ENCODE peak calls at places on chromosomes 1 and 21, in ten cellular contexts. One of them, this sample, is unnamed.
A peak's percentile ranks its signal among the peaks of the same experiment; 100 is the strongest.

GRCh38 chr1:110594466-110595076 is 11.6 kb downstream of the KCNA2 start:
- DNase-seq in psoas muscle: no peak
- DNase-seq in HCT116: no peak
- DNase-seq in tibial artery: no peak
- DNase-seq in uterus: no peak
- DNase-seq in H1: no peak
- DNase-seq in dorsolateral prefrontal cortex: peak; percentile 88
- DNase-seq in choroid plexus epithelial cell: no peak
- DNase-seq in SK-N-SH: no peak
- DNase-seq in fibroblast of villous mesenchyme: no peak
- DNase-seq in this sample: no peak

GRCh38 chr1:29117381-29117780 is 6.3 kb downstream of the TMEM200B start:
- DNase-seq in psoas muscle: no peak
- DNase-seq in HCT116: no peak
- DNase-seq in tibial artery: no peak
- DNase-seq in uterus: no peak
- DNase-seq in H1: no peak
- DNase-seq in dorsolateral prefrontal cortex: no peak
- DNase-seq in choroid plexus epithelial cell: peak; percentile 29
- DNase-seq in SK-N-SH: no peak
- DNase-seq in fibroblast of villous mesenchyme: no peak
- DNase-seq in this sample: no peak

GRCh38 chr1:238466459-238466858 is 575.7 kb upstream of the ZP4 start:
- DNase-seq in psoas muscle: no peak
- DNase-seq in HCT116: no peak
- DNase-seq in tibial artery: no peak
- DNase-seq in uterus: no peak
- DNase-seq in H1: no peak
- DNase-seq in dorsolateral prefrontal cortex: no peak
- DNase-seq in choroid plexus epithelial cell: peak; percentile 68
- DNase-seq in SK-N-SH: no peak
- DNase-seq in fibroblast of villous mesenchyme: peak; percentile 56
- DNase-seq in this sample: no peak

GRCh38 chr1:212261361-212261929 is 23.8 kb upstream of the PPP2R5A start:
- DNase-seq in psoas muscle: no peak
- DNase-seq in HCT116: no peak
- DNase-seq in tibial artery: no peak
- DNase-seq in uterus: no peak
- DNase-seq in H1: no peak
- DNase-seq in dorsolateral prefrontal cortex: no peak
- DNase-seq in choroid plexus epithelial cell: no peak
- DNase-seq in SK-N-SH: no peak
- DNase-seq in fibroblast of villous mesenchyme: no peak
- DNase-seq in this sample: no peak

GRCh38 chr1:243883551-243883950 is 33.5 kb upstream of the AKT3 start:
- DNase-seq in psoas muscle: no peak
- DNase-seq in HCT116: no peak
- DNase-seq in tibial artery: no peak
- DNase-seq in uterus: no peak
- DNase-seq in H1: no peak
- DNase-seq in dorsolateral prefrontal cortex: no peak
- DNase-seq in choroid plexus epithelial cell: peak; percentile 76
- DNase-seq in SK-N-SH: no peak
- DNase-seq in fibroblast of villous mesenchyme: peak; percentile 1
- DNase-seq in this sample: peak; percentile 78

GRCh38 chr21:33668180-33668579 is 25.9 kb downstream of the ITSN1 start:
- DNase-seq in psoas muscle: no peak
- DNase-seq in HCT116: no peak
- DNase-seq in tibial artery: no peak
- DNase-seq in uterus: no peak
- DNase-seq in H1: no peak
- DNase-seq in dorsolateral prefrontal cortex: no peak
- DNase-seq in choroid plexus epithelial cell: peak; percentile 80
- DNase-seq in SK-N-SH: no peak
- DNase-seq in fibroblast of villous mesenchyme: no peak
- DNase-seq in this sample: peak; percentile 54

GRCh38 chr1:158942490-158942889 is 11.1 kb downstream of the PYHIN1 start:
- DNase-seq in psoas muscle: no peak
- DNase-seq in HCT116: no peak
- DNase-seq in tibial artery: no peak
- DNase-seq in uterus: no peak
- DNase-seq in H1: no peak
- DNase-seq in dorsolateral prefrontal cortex: no peak
- DNase-seq in choroid plexus epithelial cell: no peak
- DNase-seq in SK-N-SH: no peak
- DNase-seq in fibroblast of villous mesenchyme: no peak
- DNase-seq in this sample: no peak

GRCh38 chr1:155192346-155193274 is 15.1 kb downstream of the THBS3 start:
- DNase-seq in psoas muscle: no peak
- DNase-seq in HCT116: no peak
- DNase-seq in tibial artery: no peak
- DNase-seq in uterus: no peak
- DNase-seq in H1: peak; percentile 83
- DNase-seq in dorsolateral prefrontal cortex: no peak
- DNase-seq in choroid plexus epithelial cell: no peak
- DNase-seq in SK-N-SH: peak; percentile 55
- DNase-seq in fibroblast of villous mesenchyme: no peak
- DNase-seq in this sample: no peak

GRCh38 chr1:203627819-203628184 is 1.2 kb downstream of the ATP2B4 start:
- DNase-seq in psoas muscle: no peak
- DNase-seq in HCT116: no peak
- DNase-seq in tibial artery: no peak
- DNase-seq in uterus: no peak
- DNase-seq in H1: no peak
- DNase-seq in dorsolateral prefrontal cortex: no peak
- DNase-seq in choroid plexus epithelial cell: peak; percentile 55
- DNase-seq in SK-N-SH: no peak
- DNase-seq in fibroblast of villous mesenchyme: peak; percentile 51
- DNase-seq in this sample: peak; percentile 57

GRCh38 chr1:203628185-203628996 is 1.8 kb downstream of the ATP2B4 start:
- DNase-seq in psoas muscle: peak; percentile 56
- DNase-seq in HCT116: no peak
- DNase-seq in tibial artery: peak; percentile 84
- DNase-seq in uterus: peak; percentile 63
- DNase-seq in H1: peak; percentile 80
- DNase-seq in dorsolateral prefrontal cortex: peak; percentile 28
- DNase-seq in choroid plexus epithelial cell: peak; percentile 57
- DNase-seq in SK-N-SH: no peak
- DNase-seq in fibroblast of villous mesenchyme: peak; percentile 59
- DNase-seq in this sample: peak; percentile 54

GRCh38 chr1:203629509-203630082 is 3.0 kb downstream of the ATP2B4 start:
- DNase-seq in psoas muscle: peak; percentile 78
- DNase-seq in HCT116: no peak
- DNase-seq in tibial artery: peak; percentile 85
- DNase-seq in uterus: peak; percentile 73
- DNase-seq in H1: peak; percentile 77
- DNase-seq in dorsolateral prefrontal cortex: peak; percentile 55
- DNase-seq in choroid plexus epithelial cell: peak; percentile 63
- DNase-seq in SK-N-SH: no peak
- DNase-seq in fibroblast of villous mesenchyme: peak; percentile 74
- DNase-seq in this sample: peak; percentile 49

GRCh38 chr1:203630697-203631096 is 4.1 kb downstream of the ATP2B4 start:
- DNase-seq in psoas muscle: no peak
- DNase-seq in HCT116: no peak
- DNase-seq in tibial artery: no peak
- DNase-seq in uterus: no peak
- DNase-seq in H1: no peak
- DNase-seq in dorsolateral prefrontal cortex: no peak
- DNase-seq in choroid plexus epithelial cell: no peak
- DNase-seq in SK-N-SH: no peak
- DNase-seq in fibroblast of villous mesenchyme: no peak
- DNase-seq in this sample: no peak

GRCh38 chr1:203628997-203629508 is 2.4 kb downstream of the ATP2B4 start:
- DNase-seq in psoas muscle: no peak
- DNase-seq in HCT116: no peak
- DNase-seq in tibial artery: no peak
- DNase-seq in uterus: no peak
- DNase-seq in H1: peak; percentile 63
- DNase-seq in dorsolateral prefrontal cortex: no peak
- DNase-seq in choroid plexus epithelial cell: no peak
- DNase-seq in SK-N-SH: no peak
- DNase-seq in fibroblast of villous mesenchyme: no peak
- DNase-seq in this sample: no peak
- H3K4me3 ChIP-seq in psoas muscle: peak overlapping the region; percentile 86
- H3K4me3 ChIP-seq in HCT116: no peak overlapping the region
- H3K4me3 ChIP-seq in tibial artery: peak overlapping the region; percentile 61
- H3K4me3 ChIP-seq in uterus: peak overlapping the region; percentile 61
- H3K4me3 ChIP-seq in H1: peak overlapping the region; percentile 74
- H3K4me3 ChIP-seq in dorsolateral prefrontal cortex: peak overlapping the region; percentile 87
- H3K4me3 ChIP-seq in choroid plexus epithelial cell: peak overlapping the region; percentile 80
- H3K4me3 ChIP-seq in SK-N-SH: peak overlapping the region; percentile 73
- H3K4me3 ChIP-seq in fibroblast of villous mesenchyme: peak overlapping the region; percentile 77
- H3K4me3 ChIP-seq in this sample: peak overlapping the region; percentile 92

DNA sequence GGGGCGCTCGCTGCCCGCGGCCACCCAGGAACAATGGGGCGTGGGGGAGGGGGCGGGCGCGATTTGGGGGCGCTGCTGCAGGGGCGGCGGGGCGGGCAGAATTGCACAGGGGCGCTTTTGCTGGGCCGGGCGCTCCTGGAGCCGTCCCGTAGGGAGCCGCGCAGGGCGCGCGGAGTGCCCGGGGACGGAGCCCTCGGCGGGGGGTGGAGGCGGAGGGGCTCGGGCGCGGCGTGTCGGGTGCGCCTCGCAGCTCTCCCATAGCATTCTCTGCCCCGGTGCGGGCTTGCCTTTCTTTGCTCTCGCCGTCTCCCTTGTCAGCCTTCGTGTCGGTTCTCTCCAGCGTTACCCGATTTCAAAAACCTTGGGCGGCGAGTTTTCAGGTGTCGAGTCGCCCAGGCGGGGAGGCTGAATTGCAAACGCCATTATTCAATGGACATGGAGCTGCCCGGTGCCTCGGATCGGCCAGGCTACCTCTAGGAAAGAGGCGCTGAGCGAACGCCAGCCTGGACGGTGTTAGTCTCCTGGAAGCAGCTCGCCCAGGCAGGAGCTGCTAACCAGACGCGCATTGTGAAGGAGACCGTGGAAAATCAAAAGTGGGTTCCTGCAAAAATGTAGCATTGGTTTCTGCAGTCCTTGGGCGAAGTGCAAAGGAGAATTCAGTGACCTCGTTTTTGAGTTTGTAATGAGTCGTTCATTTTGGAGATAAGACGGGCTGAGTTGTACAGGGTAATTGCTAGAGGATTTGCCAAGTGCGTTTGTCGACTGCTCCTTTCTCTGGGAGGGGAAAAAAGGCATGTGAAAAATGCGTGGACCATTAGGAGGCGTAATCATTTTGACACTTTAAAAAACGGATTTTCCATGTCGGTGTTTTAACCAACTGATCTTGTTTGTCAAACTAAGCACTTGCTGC is 626 bp downstream of the CXADR start:
- DNase-seq in psoas muscle: no peak
- DNase-seq in HCT116: no peak
- DNase-seq in tibial artery: no peak
- DNase-seq in uterus: peak; percentile 27
- DNase-seq in H1: peak; percentile 67
- DNase-seq in dorsolateral prefrontal cortex: peak; percentile 56
- DNase-seq in choroid plexus epithelial cell: peak; percentile 61
- DNase-seq in SK-N-SH: peak; percentile 74
- DNase-seq in fibroblast of villous mesenchyme: peak; percentile 47
- DNase-seq in this sample: no peak
- H3K4me3 ChIP-seq in psoas muscle: peak overlapping the region; percentile 71
- H3K4me3 ChIP-seq in HCT116: peak overlapping the region; percentile 73
- H3K4me3 ChIP-seq in tibial artery: peak overlapping the region; percentile 61
- H3K4me3 ChIP-seq in uterus: peak overlapping the region; percentile 43
- H3K4me3 ChIP-seq in H1: peak overlapping the region; percentile 93
- H3K4me3 ChIP-seq in dorsolateral prefrontal cortex: peak overlapping the region; percentile 86
- H3K4me3 ChIP-seq in choroid plexus epithelial cell: peak overlapping the region; percentile 76
- H3K4me3 ChIP-seq in SK-N-SH: peak overlapping the region; percentile 65
- H3K4me3 ChIP-seq in fibroblast of villous mesenchyme: peak overlapping the region; percentile 69
- H3K4me3 ChIP-seq in this sample: peak overlapping the region; percentile 26

GRCh38 chr1:44806704-44807363 is at the start of gene DYNLT4:
- DNase-seq in psoas muscle: no peak
- DNase-seq in HCT116: no peak
- DNase-seq in tibial artery: no peak
- DNase-seq in uterus: no peak
- DNase-seq in H1: no peak
- DNase-seq in dorsolateral prefrontal cortex: no peak
- DNase-seq in choroid plexus epithelial cell: no peak
- DNase-seq in SK-N-SH: no peak
- DNase-seq in fibroblast of villous mesenchyme: no peak
- DNase-seq in this sample: no peak
- H3K4me3 ChIP-seq in psoas muscle: peak within 1 kb of the TSS; percentile 51
- H3K4me3 ChIP-seq in HCT116: peak within 1 kb of the TSS; percentile 30
- H3K4me3 ChIP-seq in tibial artery: peak within 1 kb of the TSS; percentile 48
- H3K4me3 ChIP-seq in uterus: peak within 1 kb of the TSS; percentile 8
- H3K4me3 ChIP-seq in H1: no peak within 1 kb of the TSS
- H3K4me3 ChIP-seq in dorsolateral prefrontal cortex: peak within 1 kb of the TSS; percentile 51
- H3K4me3 ChIP-seq in choroid plexus epithelial cell: peak within 1 kb of the TSS; percentile 20
- H3K4me3 ChIP-seq in SK-N-SH: peak within 1 kb of the TSS; percentile 43
- H3K4me3 ChIP-seq in fibroblast of villous mesenchyme: peak within 1 kb of the TSS; percentile 31
- H3K4me3 ChIP-seq in this sample: peak within 1 kb of the TSS; percentile 78

GRCh38 chr1:31688233-31688918 is 15.4 kb downstream of the COL16A1 start:
- DNase-seq in psoas muscle: no peak
- DNase-seq in HCT116: no peak
- DNase-seq in tibial artery: no peak
- DNase-seq in uterus: no peak
- DNase-seq in H1: no peak
- DNase-seq in dorsolateral prefrontal cortex: no peak
- DNase-seq in choroid plexus epithelial cell: no peak
- DNase-seq in SK-N-SH: no peak
- DNase-seq in fibroblast of villous mesenchyme: no peak
- DNase-seq in this sample: no peak

GRCh38 chr1:31689394-31689793 is 14.4 kb downstream of the COL16A1 start:
- DNase-seq in psoas muscle: no peak
- DNase-seq in HCT116: no peak
- DNase-seq in tibial artery: no peak
- DNase-seq in uterus: no peak
- DNase-seq in H1: no peak
- DNase-seq in dorsolateral prefrontal cortex: no peak
- DNase-seq in choroid plexus epithelial cell: no peak
- DNase-seq in SK-N-SH: no peak
- DNase-seq in fibroblast of villous mesenchyme: no peak
- DNase-seq in this sample: no peak

GRCh38 chr1:31690921-31691320 is 12.9 kb downstream of the COL16A1 start:
- DNase-seq in psoas muscle: no peak
- DNase-seq in HCT116: no peak
- DNase-seq in tibial artery: no peak
- DNase-seq in uterus: no peak
- DNase-seq in H1: no peak
- DNase-seq in dorsolateral prefrontal cortex: no peak
- DNase-seq in choroid plexus epithelial cell: no peak
- DNase-seq in SK-N-SH: no peak
- DNase-seq in fibroblast of villous mesenchyme: no peak
- DNase-seq in this sample: no peak

GRCh38 chr1:31691446-31691845 is 12.4 kb downstream of the COL16A1 start:
- DNase-seq in psoas muscle: no peak
- DNase-seq in HCT116: no peak
- DNase-seq in tibial artery: no peak
- DNase-seq in uterus: no peak
- DNase-seq in H1: no peak
- DNase-seq in dorsolateral prefrontal cortex: no peak
- DNase-seq in choroid plexus epithelial cell: no peak
- DNase-seq in SK-N-SH: no peak
- DNase-seq in fibroblast of villous mesenchyme: no peak
- DNase-seq in this sample: no peak

DNA sequence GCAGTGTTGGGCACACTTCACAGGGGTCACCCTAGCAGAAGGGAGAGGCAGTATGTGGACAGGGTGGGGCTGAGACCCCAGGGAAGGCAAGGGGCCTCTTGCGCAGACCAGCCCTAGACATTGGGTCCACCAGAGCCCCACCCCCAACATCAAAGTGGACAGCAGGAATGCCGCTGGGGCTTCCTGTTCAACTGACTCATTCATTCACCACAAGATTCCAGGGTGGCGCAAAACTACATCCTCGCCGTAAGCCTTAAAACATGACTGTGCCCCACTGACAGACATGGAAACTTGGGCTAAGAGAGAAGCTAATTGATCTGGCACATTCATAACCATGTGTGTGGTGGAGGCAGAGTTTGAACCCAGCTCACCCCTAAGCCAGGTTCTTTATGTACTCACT is 14.0 kb downstream of the COL16A1 start:
- DNase-seq in psoas muscle: no peak
- DNase-seq in HCT116: peak; percentile 67
- DNase-seq in tibial artery: no peak
- DNase-seq in uterus: no peak
- DNase-seq in H1: no peak
- DNase-seq in dorsolateral prefrontal cortex: no peak
- DNase-seq in choroid plexus epithelial cell: peak; percentile 94
- DNase-seq in SK-N-SH: no peak
- DNase-seq in fibroblast of villous mesenchyme: peak; percentile 91
- DNase-seq in this sample: peak; percentile 96
- H3K4me3 ChIP-seq in psoas muscle: no peak overlapping the region
- H3K4me3 ChIP-seq in HCT116: no peak overlapping the region
- H3K4me3 ChIP-seq in tibial artery: no peak overlapping the region
- H3K4me3 ChIP-seq in uterus: no peak overlapping the region
- H3K4me3 ChIP-seq in H1: no peak overlapping the region
- H3K4me3 ChIP-seq in dorsolateral prefrontal cortex: no peak overlapping the region
- H3K4me3 ChIP-seq in choroid plexus epithelial cell: no peak overlapping the region
- H3K4me3 ChIP-seq in SK-N-SH: no peak overlapping the region
- H3K4me3 ChIP-seq in fibroblast of villous mesenchyme: no peak overlapping the region
- H3K4me3 ChIP-seq in this sample: no peak overlapping the region

This sample was measured in AG10803.